ENCODE peak calls at places on chromosomes 16 and 17, in four cellular contexts. W is endothelial cell, O is A549, V is fibroblast of mammary gland. G is an unnamed sample.

GRCh38 chr17:75645889-75646625 is 12.8 kb downstream of the SMIM5 start:
- DNase-seq in W (no peak), O (peak), V (no peak), G (no peak)

GRCh38 chr16:89733792-89734191 is 12.5 kb downstream of the ZNF276 start:
- DNase-seq in W (no peak), O (no peak), V (no peak), G (no peak)

GRCh38 chr17:36825956-36826350 is 111.3 kb upstream of the LHX1 start:
- DNase-seq in W (no peak), O (no peak), V (no peak), G (no peak)

GRCh38 chr16:31134625-31135534 is 647 bp downstream of the PRSS8 start:
- DNase-seq in W (no peak), O (no peak), V (no peak), G (no peak)

GRCh38 chr17:74545456-74546230 is at the start of gene CD300C:
- DNase-seq in W (no peak), O (no peak), V (no peak), G (no peak)

GRCh38 chr16:89201467-89202377 is 1.4 kb upstream of the SLC22A31 start:
- DNase-seq in W (peak), O (peak), V (peak), G (no peak)

GRCh38 chr17:2013994-2014317 is 11.2 kb downstream of the RTN4RL1 start:
- DNase-seq in W (no peak), O (no peak), V (no peak), G (no peak)

GRCh38 chr17:59617141-59617757 is 2.4 kb upstream of the CLTC start:
- DNase-seq in W (no peak), O (no peak), V (no peak), G (no peak)

GRCh38 chr17:70829876-70830275 is 660.5 kb downstream of the KCNJ2 start:
- DNase-seq in W (no peak), O (no peak), V (no peak), G (no peak)

GRCh38 chr17:82822281-82822680 is 17.5 kb downstream of the ZNF750 start:
- DNase-seq in W (no peak), O (no peak), V (no peak), G (no peak)

GRCh38 chr17:73286863-73287296 is 24.9 kb downstream of the CDC42EP4 start:
- DNase-seq in W (no peak), O (no peak), V (peak), G (no peak)

GRCh38 chr17:3557768-3558583 is at the start of gene TRPV3:
- DNase-seq in W (no peak), O (no peak), V (peak), G (no peak)

GRCh38 chr17:66964930-66965800 is 658 bp downstream of the CACNG4 start:
- DNase-seq in W (peak), O (peak), V (no peak), G (no peak)

GRCh38 chr17:31571124-31571892 is 179.8 kb downstream of the RAB11FIP4 start:
- DNase-seq in W (no peak), O (peak), V (peak), G (peak)

GRCh38 chr16:80993293-80993691 is 13.4 kb downstream of the CMC2 start:
- DNase-seq in W (no peak), O (peak), V (peak), G (no peak)

GRCh38 chr16:25126820-25127232 is 15.3 kb downstream of the LCMT1 start:
- DNase-seq in W (no peak), O (peak), V (peak), G (no peak)

GRCh38 chr16:28572659-28573510 is 19.2 kb downstream of the SGF29 start:
- DNase-seq in W (no peak), O (no peak), V (no peak), G (no peak)

GRCh38 chr17:82859431-82860403 is 19.9 kb upstream of the ZNF750 start:
- DNase-seq in W (no peak), O (peak), V (peak), G (no peak)

GRCh38 chr17:50696365-50696879 is 11.3 kb downstream of the ANKRD40 start:
- DNase-seq in W (no peak), O (no peak), V (no peak), G (no peak)

GRCh38 chr17:36188891-36189306 is 7.7 kb downstream of the CCL3L1 start:
- DNase-seq in W (no peak), O (no peak), V (no peak), G (no peak)

GRCh38 chr17:77420804-77421634 is 280.2 kb downstream of the SEC14L1 start:
- DNase-seq in W (peak), O (peak), V (peak), G (no peak)

GRCh38 chr17:16381496-16381820 is 567 bp downstream of the UBB start:
- DNase-seq in W (no peak), O (no peak), V (peak), G (no peak)

GRCh38 chr16:30697264-30698138 is 1.5 kb upstream of the SRCAP start:
- DNase-seq in W (no peak), O (no peak), V (no peak), G (no peak)

GRCh38 chr17:12730931-12731521 is 58.3 kb upstream of the ARHGAP44 start:
- DNase-seq in W (no peak), O (peak), V (peak), G (no peak)

GRCh38 chr17:65109990-65110680 is 27.0 kb upstream of the RGS9 start:
- DNase-seq in W (no peak), O (no peak), V (no peak), G (no peak)

GRCh38 chr17:4530799-4531730 is 24.1 kb downstream of the MYBBP1A start:
- DNase-seq in W (peak), O (no peak), V (no peak), G (no peak)

GRCh38 chr17:41962768-41963434 is 3.7 kb upstream of the CNP start:
- DNase-seq in W (peak), O (peak), V (peak), G (peak)

GRCh38 chr16:80027007-80027965 is 426.7 kb upstream of the MAF start:
- DNase-seq in W (peak), O (peak), V (peak), G (peak)

GRCh38 chr17:77728022-77728671 is 230.4 kb upstream of the TNRC6C start:
- DNase-seq in W (no peak), O (peak), V (peak), G (no peak)

GRCh38 chr17:7403043-7403901 is 625 bp downstream of the TMEM256 start:
- DNase-seq in W (peak), O (peak), V (no peak), G (no peak)

GRCh38 chr16:49605536-49606241 is 232.1 kb downstream of the C16orf78 start:
- DNase-seq in W (no peak), O (no peak), V (no peak), G (no peak)

GRCh38 chr16:4696172-4696904 is 3.0 kb downstream of the NUDT16L1 start:
- DNase-seq in W (no peak), O (no peak), V (peak), G (no peak)

GRCh38 chr16:67514382-67514828 is 14.2 kb upstream of the RIPOR1 start:
- DNase-seq in W (peak), O (peak), V (peak), G (peak)

GRCh38 chr17:5249615-5250014 is 15.0 kb upstream of the SCIMP start:
- DNase-seq in W (peak), O (peak), V (peak), G (no peak)

GRCh38 chr17:74736423-74737298 is at the start of gene RAB37:
- DNase-seq in W (peak), O (peak), V (peak), G (no peak)

GRCh38 chr16:19344224-19344801 is 58.8 kb downstream of the CLEC19A start:
- DNase-seq in W (no peak), O (no peak), V (no peak), G (no peak)

GRCh38 chr17:34865696-34866095 is 95.6 kb downstream of the CCT6B start:
- DNase-seq in W (no peak), O (no peak), V (no peak), G (no peak)

GRCh38 chr16:60203525-60204124 is 1469.5 kb upstream of the GOT2 start:
- DNase-seq in W (peak), O (peak), V (peak), G (no peak)
- TF ChIP-seq CTCF in W (peak), O (peak), V (peak), G (no peak)

DNA sequence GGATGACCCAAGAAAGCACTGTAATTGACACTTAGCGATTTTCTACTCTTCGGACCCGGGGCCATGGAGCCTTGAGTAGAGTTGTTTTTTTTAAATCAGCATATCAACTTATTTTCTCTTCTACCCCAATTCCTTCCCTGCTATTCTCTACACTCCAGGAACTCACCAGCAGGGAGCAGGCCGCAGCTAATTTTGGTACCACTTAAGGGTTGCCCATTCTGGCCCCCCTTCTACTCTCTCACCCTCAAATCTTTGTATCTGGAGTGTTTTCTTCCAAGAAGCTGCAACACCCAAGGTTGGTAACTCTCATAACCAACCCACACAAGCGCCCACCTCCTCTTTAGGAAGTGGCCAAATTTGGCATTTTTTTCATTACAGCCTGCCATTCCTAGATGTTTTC is 5.5 kb upstream of the ERAL1 start:
- DNase-seq in W (no peak), O (peak), V (peak), G (no peak)
- TF ChIP-seq CTCF in W (no peak), O (no peak), V (no peak), G (no peak)

GRCh38 chr17:9984768-9985167 is 79.7 kb upstream of the RCVRN start:
- DNase-seq in W (no peak), O (no peak), V (no peak), G (no peak)

GRCh38 chr17:9986754-9987382 is 81.8 kb upstream of the RCVRN start:
- DNase-seq in W (no peak), O (no peak), V (no peak), G (no peak)

GRCh38 chr17:9985622-9986021 is 80.6 kb upstream of the RCVRN start:
- DNase-seq in W (no peak), O (no peak), V (no peak), G (no peak)

GRCh38 chr17:9991351-9991750 is 86.3 kb upstream of the RCVRN start:
- DNase-seq in W (no peak), O (no peak), V (no peak), G (no peak)

GRCh38 chr17:9987779-9988585 is 82.9 kb upstream of the RCVRN start:
- DNase-seq in W (peak), O (peak), V (peak), G (no peak)
- TF ChIP-seq CTCF in W (peak), O (peak), V (peak), G (peak)

DNA sequence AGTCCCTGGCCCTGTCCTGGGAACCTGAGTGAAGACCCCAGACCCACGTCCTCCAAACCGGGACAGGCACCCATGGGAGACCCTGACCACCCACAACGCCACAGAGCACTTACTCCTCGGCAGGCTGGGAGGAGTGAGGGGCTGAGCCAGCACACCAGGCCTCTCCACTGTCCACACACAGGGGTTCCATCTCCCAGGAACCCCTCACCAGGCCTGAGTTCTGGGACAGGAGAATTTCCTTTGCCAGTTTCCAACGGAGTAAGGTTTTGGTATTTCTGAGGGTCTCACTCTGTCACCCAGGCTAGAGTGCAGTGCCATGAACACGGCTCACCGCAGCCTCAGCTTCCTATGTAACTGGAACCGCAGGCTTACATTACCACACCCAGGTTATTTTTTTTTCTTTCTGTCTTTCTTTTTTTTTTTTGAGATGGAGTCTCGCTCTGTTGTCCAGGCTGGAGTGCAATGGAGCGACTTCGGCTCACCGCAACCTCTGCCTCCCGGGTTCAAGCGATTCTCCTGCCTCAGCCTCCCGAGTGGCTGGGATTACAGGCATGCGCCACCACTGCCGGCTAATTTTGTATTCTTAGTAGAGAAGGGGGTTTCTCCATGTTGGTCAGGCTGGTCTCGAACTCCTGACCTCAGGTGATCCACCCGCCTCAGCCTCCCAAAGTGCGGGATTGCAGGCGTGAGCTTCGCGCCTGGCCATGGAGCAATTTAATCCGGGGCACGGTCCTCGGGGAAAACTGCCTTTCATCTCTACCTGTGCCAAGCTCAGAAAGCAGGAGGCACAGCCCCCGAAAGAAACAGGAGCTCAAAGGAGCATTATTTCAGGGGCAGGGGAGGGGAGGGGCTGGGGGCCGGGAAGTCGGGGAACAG is 1.6 kb downstream of the PGAP6 start:
- DNase-seq in W (no peak), O (no peak), V (no peak), G (no peak)
- TF ChIP-seq CTCF in W (no peak), O (no peak), V (no peak), G (no peak)

DNA sequence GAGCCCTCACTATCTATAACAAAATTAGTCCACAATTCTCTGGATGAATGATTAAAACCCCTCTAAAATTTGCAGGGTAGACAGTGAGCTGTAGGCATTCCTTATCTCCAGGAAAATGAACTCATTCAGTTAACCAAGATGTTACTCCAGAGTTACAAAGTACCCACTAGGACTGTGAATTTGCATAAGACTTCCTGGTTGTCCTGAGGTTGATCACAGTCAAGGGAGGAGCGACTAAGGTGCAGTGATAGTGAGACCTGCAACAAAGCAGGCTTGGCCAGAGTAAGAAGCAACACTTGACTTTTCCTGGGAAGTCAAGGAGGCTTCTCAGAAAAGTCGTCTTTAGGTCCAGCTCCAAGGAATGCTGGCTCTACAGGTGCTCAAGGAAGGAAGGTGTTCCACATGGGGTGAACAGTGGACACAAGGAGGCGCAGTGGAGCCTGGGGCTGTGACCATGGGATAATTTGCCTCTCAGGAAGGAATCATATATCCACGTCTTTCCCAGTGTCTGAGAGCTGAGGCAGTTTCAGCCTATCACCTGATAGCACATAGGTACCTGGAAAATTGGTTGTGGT is 821.0 kb upstream of the EEF2KMT start:
- DNase-seq in W (peak), O (no peak), V (no peak), G (no peak)
- TF ChIP-seq CTCF in W (no peak), O (no peak), V (no peak), G (no peak)

DNA sequence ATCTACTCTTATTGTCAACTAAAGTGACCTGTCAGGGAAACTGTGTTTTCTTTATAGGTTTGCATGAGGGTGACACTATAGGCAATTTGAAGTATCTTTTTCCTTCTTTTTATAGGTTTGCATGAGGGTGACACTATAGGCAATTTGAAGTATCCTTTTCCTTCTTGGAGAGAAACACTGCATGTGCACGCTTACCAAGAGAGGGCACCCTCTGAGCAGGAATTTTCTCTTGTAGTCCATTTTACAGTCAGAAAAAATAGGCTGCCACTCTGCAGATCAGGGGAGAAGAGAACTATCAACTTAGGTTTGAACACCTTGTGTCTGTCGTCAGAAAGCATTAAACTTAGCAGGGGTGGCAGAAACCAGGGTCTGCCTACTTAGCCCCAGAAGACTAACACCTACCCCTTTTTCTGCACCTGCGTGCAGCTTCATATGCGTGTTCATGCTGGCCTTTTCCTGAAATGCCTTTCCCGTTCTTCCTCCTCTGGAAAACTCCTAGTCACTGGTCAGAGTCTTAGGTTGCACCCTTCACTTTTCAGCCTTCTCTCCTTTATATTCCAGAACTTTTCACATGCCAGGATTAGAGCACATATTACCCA is 16.4 kb upstream of the SMIM36 start:
- DNase-seq in W (peak), O (peak), V (peak), G (no peak)
- TF ChIP-seq CTCF in W (no peak), O (peak), V (peak), G (no peak)

GRCh38 chr17:81084691-81085419 is 49.9 kb downstream of the BAIAP2 start:
- DNase-seq in W (no peak), O (no peak), V (no peak), G (no peak)
- TF ChIP-seq CTCF in W (no peak), O (no peak), V (no peak), G (no peak)

GRCh38 chr16:66168777-66169176 is 197.7 kb upstream of the CDH5 start:
- DNase-seq in W (no peak), O (no peak), V (no peak), G (no peak)

GRCh38 chr16:66169817-66170216 is 196.7 kb upstream of the CDH5 start:
- DNase-seq in W (no peak), O (no peak), V (no peak), G (no peak)

GRCh38 chr16:66165879-66166278 is 200.6 kb upstream of the CDH5 start:
- DNase-seq in W (no peak), O (no peak), V (no peak), G (no peak)

GRCh38 chr16:66166451-66166850 is 200.0 kb upstream of the CDH5 start:
- DNase-seq in W (no peak), O (no peak), V (no peak), G (no peak)

DNA sequence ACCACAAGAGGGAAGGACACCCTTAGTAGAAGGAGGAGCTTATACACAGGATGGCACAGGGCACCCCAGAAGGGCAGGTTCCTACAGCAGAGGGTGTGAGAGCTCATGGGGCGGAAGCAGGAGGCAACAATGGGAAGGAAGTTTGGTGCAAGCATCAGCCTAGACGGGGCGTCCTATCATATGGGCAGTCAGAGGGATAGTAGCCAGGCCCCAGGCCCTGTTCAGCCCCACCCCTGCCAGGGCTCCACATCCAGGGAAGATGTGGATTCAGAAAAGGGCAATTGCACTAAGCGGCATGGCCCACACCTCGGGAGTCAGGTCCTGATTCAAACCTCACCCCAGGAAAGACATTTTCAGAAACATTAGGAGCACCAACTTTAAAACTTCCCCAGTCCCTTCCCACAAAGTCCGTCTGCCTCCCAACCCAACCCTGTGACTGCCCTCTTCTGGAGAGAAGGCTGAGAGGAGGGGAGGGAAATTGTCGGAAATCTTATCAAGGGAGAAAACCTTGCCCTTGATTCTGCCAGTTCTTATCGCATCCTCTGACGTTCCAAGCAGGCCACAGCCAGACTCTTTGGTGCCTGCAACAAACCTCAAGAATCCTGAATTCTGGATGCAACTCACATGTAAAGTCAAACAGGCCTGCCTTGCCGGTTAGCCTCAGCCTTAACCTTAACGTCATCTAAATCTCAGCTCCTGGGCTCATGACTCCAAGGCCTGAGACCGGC is 198.8 kb upstream of the CDH5 start:
- DNase-seq in W (no peak), O (no peak), V (peak), G (no peak)
- TF ChIP-seq CTCF in W (no peak), O (no peak), V (peak), G (no peak)

GRCh38 chr17:17839792-17840707 is 3.3 kb upstream of the SREBF1 start:
- DNase-seq in W (peak), O (peak), V (peak), G (peak)

GRCh38 chr17:17842111-17842876 is 5.5 kb upstream of the SREBF1 start:
- DNase-seq in W (no peak), O (no peak), V (no peak), G (no peak)

GRCh38 chr17:17840751-17841591 is 4.2 kb upstream of the SREBF1 start:
- DNase-seq in W (peak), O (no peak), V (peak), G (no peak)

GRCh38 chr17:17843096-17843495 is 6.3 kb upstream of the SREBF1 start:
- DNase-seq in W (no peak), O (no peak), V (no peak), G (no peak)

GRCh38 chr17:17841620-17842025 is 4.8 kb upstream of the SREBF1 start:
- DNase-seq in W (no peak), O (no peak), V (no peak), G (no peak)
- TF ChIP-seq CTCF in W (no peak), O (no peak), V (no peak), G (no peak)